ENCODE peak calls at places on chromosomes 3 and 15, in six cellular contexts. P is substantia nigra; Q is NCI-H2029 treated with DMSO at 0.1 percent for 48 hours; I is activated naive CD4-positive, alpha-beta T cell treated with anti-CD3 and anti-CD28 coated beads, Interleukin-2, amount 50 U/mL, for 16 hours; T is PC-3; U is stimulated activated CD8-positive, alpha-beta memory T cell treated with anti-CD3 and anti-CD28 coated beads, Interleukin-4, amount 100 ng/mL, for 1 hour. K is an unnamed sample.
A peak's percentile ranks its signal among the peaks of the same experiment; 100 is the strongest.

GRCh38 chr3:58190291-58190690 is 20.5 kb downstream of the DNASE1L3 start:
- DNase-seq in P (no peak), Q (no peak), I (no peak), T (no peak), U (no peak), K (peak; percentile 35)

GRCh38 chr3:184543848-184544512 is 17.6 kb upstream of the EPHB3 start:
- DNase-seq in P (no peak), Q (peak; percentile 72), I (peak; percentile 72), T (peak; percentile 96), U (peak; percentile 53), K (peak; percentile 50)

GRCh38 chr3:71253169-71253568 is 330.4 kb downstream of the FOXP1 start:
- DNase-seq in P (no peak), Q (no peak), I (no peak), T (no peak), U (no peak), K (no peak)

GRCh38 chr15:29465196-29465595 is 195.6 kb upstream of the NSMCE3 start:
- DNase-seq in P (no peak), Q (no peak), I (no peak), T (no peak), U (no peak), K (no peak)

GRCh38 chr3:78994174-78995027 is 773.4 kb downstream of the ROBO1 start:
- DNase-seq in P (no peak), Q (no peak), I (no peak), T (peak; percentile 34), U (no peak), K (no peak)

GRCh38 chr3:112007641-112008040 is 8.9 kb downstream of the TAGLN3 start:
- DNase-seq in P (no peak), Q (no peak), I (no peak), T (no peak), U (no peak), K (no peak)

GRCh38 chr15:82849556-82850241 is 40.3 kb downstream of the WHAMM start:
- DNase-seq in P (no peak), Q (peak; percentile 56), I (peak; percentile 43), T (peak; percentile 86), U (no peak), K (peak; percentile 93)

GRCh38 chr3:4738737-4739274 is 240.4 kb upstream of the BHLHE40 start:
- DNase-seq in P (no peak), Q (no peak), I (no peak), T (no peak), U (no peak), K (no peak)

GRCh38 chr3:141393151-141394076 is 25.1 kb downstream of the ZBTB38 start:
- DNase-seq in P (no peak), Q (no peak), I (no peak), T (no peak), U (no peak), K (no peak)

GRCh38 chr3:17013050-17013449 is 128.3 kb downstream of the PLCL2 start:
- DNase-seq in P (no peak), Q (no peak), I (no peak), T (peak; percentile 48), U (no peak), K (no peak)

GRCh38 chr15:87777054-87777498 is 479.5 kb downstream of the NTRK3 start:
- DNase-seq in P (no peak), Q (no peak), I (no peak), T (peak; percentile 41), U (no peak), K (no peak)

GRCh38 chr3:184525337-184526157 is 36.0 kb upstream of the EPHB3 start:
- DNase-seq in P (no peak), Q (no peak), I (no peak), T (no peak), U (no peak), K (peak; percentile 33)